ENCODE peak calls at places on chromosome 10, in four cellular contexts. One of them, this sample, is unnamed.

GRCh38 chr10:30189254-30189583 is 129.8 kb upstream of the JCAD start:
- DNase-seq in stomach: no peak
- DNase-seq in Peyer's patch: no peak
- DNase-seq in IMR-90: no peak
- DNase-seq in this sample: no peak

GRCh38 chr10:93028881-93029280 is 31.7 kb upstream of the CYP26C1 start:
- DNase-seq in stomach: no peak
- DNase-seq in Peyer's patch: no peak
- DNase-seq in IMR-90: peak; percentile 67
- DNase-seq in this sample: no peak

GRCh38 chr10:13276749-13277394 is 23.0 kb downstream of the PHYH start:
- DNase-seq in stomach: no peak
- DNase-seq in Peyer's patch: no peak
- DNase-seq in IMR-90: peak; percentile 41
- DNase-seq in this sample: no peak

GRCh38 chr10:21313691-21314090 is 211.8 kb downstream of the SKIDA1 start:
- DNase-seq in stomach: no peak
- DNase-seq in Peyer's patch: no peak
- DNase-seq in IMR-90: no peak
- DNase-seq in this sample: no peak

GRCh38 chr10:28171468-28172235 is 131.2 kb downstream of the MPP7 start:
- DNase-seq in stomach: no peak
- DNase-seq in Peyer's patch: no peak
- DNase-seq in IMR-90: peak; percentile 30
- DNase-seq in this sample: no peak

GRCh38 chr10:86152354-86152753 is 214.2 kb downstream of the GRID1 start:
- DNase-seq in stomach: no peak
- DNase-seq in Peyer's patch: no peak
- DNase-seq in IMR-90: no peak
- DNase-seq in this sample: no peak

GRCh38 chr10:14879055-14879800 is 562 bp downstream of the SUV39H2 start:
- DNase-seq in stomach: no peak
- DNase-seq in Peyer's patch: peak; percentile 20
- DNase-seq in IMR-90: no peak
- DNase-seq in this sample: peak; percentile 15

GRCh38 chr10:106707657-106708056 is 456.8 kb downstream of the SORCS1 start:
- DNase-seq in stomach: no peak
- DNase-seq in Peyer's patch: no peak
- DNase-seq in IMR-90: no peak
- DNase-seq in this sample: no peak

GRCh38 chr10:91875156-91875555 is 34.1 kb downstream of the FGFBP3 start:
- DNase-seq in stomach: no peak
- DNase-seq in Peyer's patch: no peak
- DNase-seq in IMR-90: no peak
- DNase-seq in this sample: no peak

GRCh38 chr10:129917936-129918335 is 46.1 kb downstream of the EBF3 start:
- DNase-seq in stomach: no peak
- DNase-seq in Peyer's patch: no peak
- DNase-seq in IMR-90: no peak
- DNase-seq in this sample: no peak

GRCh38 chr10:112435013-112435619 is 11.6 kb downstream of the ZDHHC6 start:
- DNase-seq in stomach: no peak
- DNase-seq in Peyer's patch: no peak
- DNase-seq in IMR-90: peak; percentile 60
- DNase-seq in this sample: no peak

GRCh38 chr10:117894339-117894738 is 152.4 kb downstream of the RAB11FIP2 start:
- DNase-seq in stomach: no peak
- DNase-seq in Peyer's patch: no peak
- DNase-seq in IMR-90: no peak
- DNase-seq in this sample: no peak

GRCh38 chr10:62860946-62861345 is 44.8 kb upstream of the EGR2 start:
- DNase-seq in stomach: no peak
- DNase-seq in Peyer's patch: no peak
- DNase-seq in IMR-90: no peak
- DNase-seq in this sample: no peak

GRCh38 chr10:49741108-49741995 is 20.8 kb downstream of the OGDHL start:
- DNase-seq in stomach: peak; percentile 22
- DNase-seq in Peyer's patch: no peak
- DNase-seq in IMR-90: no peak
- DNase-seq in this sample: no peak

GRCh38 chr10:7717767-7718166 is 14.7 kb downstream of the ITIH2 start:
- DNase-seq in stomach: no peak
- DNase-seq in Peyer's patch: no peak
- DNase-seq in IMR-90: no peak
- DNase-seq in this sample: no peak

GRCh38 chr10:131567279-131568162 is 256.0 kb upstream of the TCERG1L start:
- DNase-seq in stomach: peak; percentile 24
- DNase-seq in Peyer's patch: no peak
- DNase-seq in IMR-90: no peak
- DNase-seq in this sample: no peak

GRCh38 chr10:32054087-32054486 is 2.1 kb downstream of the KIF5B start:
- DNase-seq in stomach: no peak
- DNase-seq in Peyer's patch: no peak
- DNase-seq in IMR-90: peak; percentile 87
- DNase-seq in this sample: peak; percentile 14

GRCh38 chr10:22548343-22548742 is 166.0 kb downstream of the PIP4K2A start:
- DNase-seq in stomach: no peak
- DNase-seq in Peyer's patch: no peak
- DNase-seq in IMR-90: no peak
- DNase-seq in this sample: no peak

GRCh38 chr10:113369185-113369785 is 183.6 kb upstream of the HABP2 start:
- DNase-seq in stomach: no peak
- DNase-seq in Peyer's patch: no peak
- DNase-seq in IMR-90: no peak
- DNase-seq in this sample: no peak

GRCh38 chr10:66258693-66259092 is 667.1 kb upstream of the LRRTM3 start:
- DNase-seq in stomach: no peak
- DNase-seq in Peyer's patch: no peak
- DNase-seq in IMR-90: no peak
- DNase-seq in this sample: no peak

GRCh38 chr10:31083765-31084184 is 52.1 kb upstream of the ZNF438 start:
- DNase-seq in stomach: peak; percentile 32
- DNase-seq in Peyer's patch: peak; percentile 23
- DNase-seq in IMR-90: peak; percentile 39
- DNase-seq in this sample: no peak

GRCh38 chr10:130401860-130402765 is 265.9 kb downstream of the GLRX3 start:
- DNase-seq in stomach: no peak
- DNase-seq in Peyer's patch: no peak
- DNase-seq in IMR-90: no peak
- DNase-seq in this sample: no peak

GRCh38 chr10:86053675-86054074 is 312.9 kb downstream of the GRID1 start:
- DNase-seq in stomach: no peak
- DNase-seq in Peyer's patch: no peak
- DNase-seq in IMR-90: no peak
- DNase-seq in this sample: no peak

GRCh38 chr10:110373059-110373458 is 68.3 kb upstream of the SMNDC1 start:
- DNase-seq in stomach: no peak
- DNase-seq in Peyer's patch: no peak
- DNase-seq in IMR-90: peak; percentile 47
- DNase-seq in this sample: no peak

GRCh38 chr10:114297136-114297705 is 58.2 kb downstream of the VWA2 start:
- DNase-seq in stomach: no peak
- DNase-seq in Peyer's patch: no peak
- DNase-seq in IMR-90: no peak
- DNase-seq in this sample: no peak

GRCh38 chr10:69855346-69856163 is 53.8 kb downstream of the COL13A1 start:
- DNase-seq in stomach: no peak
- DNase-seq in Peyer's patch: no peak
- DNase-seq in IMR-90: no peak
- DNase-seq in this sample: no peak

GRCh38 chr10:94890264-94891022 is 48.0 kb upstream of the CYP2C9 start:
- DNase-seq in stomach: no peak
- DNase-seq in Peyer's patch: no peak
- DNase-seq in IMR-90: no peak
- DNase-seq in this sample: no peak

GRCh38 chr10:88108115-88108610 is 244.7 kb downstream of the PTEN start:
- DNase-seq in stomach: no peak
- DNase-seq in Peyer's patch: peak; percentile 73
- DNase-seq in IMR-90: no peak
- DNase-seq in this sample: no peak

GRCh38 chr10:124721295-124722052 is 22.7 kb downstream of the FAM53B start:
- DNase-seq in stomach: no peak
- DNase-seq in Peyer's patch: no peak
- DNase-seq in IMR-90: no peak
- DNase-seq in this sample: peak; percentile 72

GRCh38 chr10:132630666-132631347 is 93.2 kb downstream of the INPP5A start:
- DNase-seq in stomach: peak; percentile 70
- DNase-seq in Peyer's patch: no peak
- DNase-seq in IMR-90: no peak
- DNase-seq in this sample: no peak

GRCh38 chr10:101831169-101831811 is 12.3 kb downstream of the KCNIP2 start:
- DNase-seq in stomach: no peak
- DNase-seq in Peyer's patch: no peak
- DNase-seq in IMR-90: no peak
- DNase-seq in this sample: no peak

GRCh38 chr10:86434651-86435050 is 68.1 kb upstream of the GRID1 start:
- DNase-seq in stomach: no peak
- DNase-seq in Peyer's patch: no peak
- DNase-seq in IMR-90: no peak
- DNase-seq in this sample: no peak

GRCh38 chr10:124510536-124511158 is 49.0 kb downstream of the LHPP start:
- DNase-seq in stomach: no peak
- DNase-seq in Peyer's patch: no peak
- DNase-seq in IMR-90: no peak
- DNase-seq in this sample: no peak

GRCh38 chr10:118953999-118954398 is 75.5 kb upstream of the NANOS1 start:
- DNase-seq in stomach: peak; percentile 8
- DNase-seq in Peyer's patch: no peak
- DNase-seq in IMR-90: no peak
- DNase-seq in this sample: no peak

GRCh38 chr10:64115471-64115870 is 594.3 kb downstream of the REEP3 start:
- DNase-seq in stomach: no peak
- DNase-seq in Peyer's patch: no peak
- DNase-seq in IMR-90: no peak
- DNase-seq in this sample: no peak

GRCh38 chr10:64115913-64116643 is 594.9 kb downstream of the REEP3 start:
- DNase-seq in stomach: no peak
- DNase-seq in Peyer's patch: no peak
- DNase-seq in IMR-90: no peak
- DNase-seq in this sample: no peak

GRCh38 chr10:64113375-64113774 is 592.2 kb downstream of the REEP3 start:
- DNase-seq in stomach: no peak
- DNase-seq in Peyer's patch: no peak
- DNase-seq in IMR-90: no peak
- DNase-seq in this sample: no peak

GRCh38 chr10:64112697-64113367 is 591.6 kb downstream of the REEP3 start:
- DNase-seq in stomach: no peak
- DNase-seq in Peyer's patch: no peak
- DNase-seq in IMR-90: no peak
- DNase-seq in this sample: no peak

GRCh38 chr10:64113796-64114195 is 592.6 kb downstream of the REEP3 start:
- DNase-seq in stomach: no peak
- DNase-seq in Peyer's patch: no peak
- DNase-seq in IMR-90: no peak
- DNase-seq in this sample: no peak
- TF ChIP-seq POLR2A in stomach: no peak
- TF ChIP-seq POLR2A in Peyer's patch: no peak
- TF ChIP-seq POLR2A in IMR-90: no peak
- TF ChIP-seq POLR2A in this sample: no peak

GRCh38 chr10:35632027-35632426 is 10.1 kb downstream of the FZD8 start:
- DNase-seq in stomach: no peak
- DNase-seq in Peyer's patch: no peak
- DNase-seq in IMR-90: no peak
- DNase-seq in this sample: no peak
- TF ChIP-seq CTCF in stomach: no peak
- TF ChIP-seq CTCF in Peyer's patch: no peak
- TF ChIP-seq CTCF in IMR-90: no peak
- TF ChIP-seq CTCF in this sample: no peak

GRCh38 chr10:3759397-3759796 is 25.6 kb downstream of the KLF6 start:
- DNase-seq in stomach: no peak
- DNase-seq in Peyer's patch: no peak
- DNase-seq in IMR-90: no peak
- DNase-seq in this sample: no peak

GRCh38 chr10:3761916-3762708 is 22.9 kb downstream of the KLF6 start:
- DNase-seq in stomach: no peak
- DNase-seq in Peyer's patch: no peak
- DNase-seq in IMR-90: peak; percentile 35
- DNase-seq in this sample: no peak

GRCh38 chr10:3763035-3763456 is 22.0 kb downstream of the KLF6 start:
- DNase-seq in stomach: no peak
- DNase-seq in Peyer's patch: no peak
- DNase-seq in IMR-90: peak; percentile 59
- DNase-seq in this sample: no peak

GRCh38 chr10:3760083-3760482 is 24.9 kb downstream of the KLF6 start:
- DNase-seq in stomach: no peak
- DNase-seq in Peyer's patch: no peak
- DNase-seq in IMR-90: no peak
- DNase-seq in this sample: no peak

GRCh38 chr10:3761111-3761686 is 23.8 kb downstream of the KLF6 start:
- DNase-seq in stomach: no peak
- DNase-seq in Peyer's patch: no peak
- DNase-seq in IMR-90: peak; percentile 29
- DNase-seq in this sample: no peak
- H3K4me1 ChIP-seq in stomach: peaks cover 14% of the 10 kb centered on the region
- H3K4me1 ChIP-seq in Peyer's patch: no peaks in the 10 kb centered on the region
- H3K4me1 ChIP-seq in IMR-90: peaks cover 12% of the 10 kb centered on the region
- H3K4me1 ChIP-seq in this sample: no peaks in the 10 kb centered on the region

DNA sequence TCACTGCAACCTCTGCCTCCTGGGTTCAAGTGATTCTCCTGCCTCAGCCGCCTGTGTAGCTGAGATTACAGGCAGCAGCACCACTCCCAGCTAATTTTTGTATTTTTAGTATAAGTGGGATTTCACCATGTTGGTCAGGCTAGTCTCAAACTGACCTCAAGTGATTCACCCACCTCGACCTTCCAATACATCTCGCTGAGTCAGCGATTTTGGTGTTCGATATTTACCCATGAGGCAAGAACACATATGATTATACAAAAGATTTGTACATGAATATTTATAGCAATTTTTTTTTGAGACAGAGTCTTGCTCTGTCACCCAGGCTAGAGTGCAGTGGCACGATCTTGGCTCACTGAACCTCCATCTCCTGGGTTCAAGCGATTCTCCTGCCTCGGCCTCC is 19.8 kb downstream of the PNLIP start:
- DNase-seq in stomach: no peak
- DNase-seq in Peyer's patch: no peak
- DNase-seq in IMR-90: no peak
- DNase-seq in this sample: no peak
- TF ChIP-seq POLR2A in stomach: no peak
- TF ChIP-seq POLR2A in Peyer's patch: no peak
- TF ChIP-seq POLR2A in IMR-90: no peak
- TF ChIP-seq POLR2A in this sample: no peak

This sample was measured in prostate gland.